ENCODE peak calls at places on chromosome 21, in eight cellular contexts. V, L, G, E, R, B, Y and A are unnamed samples.

GRCh38 chr21:42009018-42009830 is 936 bp downstream of the ZBTB21 start:
- DNase-seq in B (peak), L (peak), V (peak), R (peak), E (peak), G (peak), Y (peak), A (peak)

GRCh38 chr21:42376338-42376982 is 10.1 kb upstream of the TFF1 start:
- DNase-seq in V (no peak), E (no peak), L (no peak), R (no peak), Y (no peak), G (no peak), B (no peak), A (no peak)

GRCh38 chr21:34702341-34702807 is 33.6 kb downstream of the CLIC6 start:
- DNase-seq in Y (peak), G (no peak), R (no peak), B (peak), L (peak), E (peak), V (no peak), A (peak)

GRCh38 chr21:42306366-42307035 is 8.7 kb downstream of the TFF3 start:
- DNase-seq in G (no peak), V (peak), E (no peak), B (no peak), Y (no peak), R (no peak), L (no peak), A (no peak)

GRCh38 chr21:45040114-45040715 is 34.2 kb upstream of the ADARB1 start:
- DNase-seq in R (no peak), Y (no peak), B (no peak), L (no peak), V (no peak), E (no peak), G (no peak), A (no peak)

GRCh38 chr21:26115346-26115745 is 55.2 kb downstream of the APP start:
- DNase-seq in V (peak), G (no peak), R (no peak), B (peak), E (no peak), L (peak), Y (no peak), A (no peak)

GRCh38 chr21:44987301-44987885 is 47.6 kb downstream of the SLX9 start:
- DNase-seq in G (no peak), Y (no peak), E (no peak), R (no peak), B (no peak), V (peak), L (no peak), A (no peak)

GRCh38 chr21:14533555-14534400 is 12.3 kb downstream of the SAMSN1 start:
- DNase-seq in B (peak), V (no peak), R (peak), G (no peak), Y (peak), E (no peak), L (peak), A (peak)

GRCh38 chr21:26756491-26757159 is 88.6 kb downstream of the ADAMTS1 start:
- DNase-seq in B (peak), G (no peak), R (no peak), Y (peak), L (no peak), E (peak), V (no peak), A (peak)

GRCh38 chr21:45848805-45849204 is 132.8 kb upstream of the COL6A1 start:
- DNase-seq in R (no peak), G (no peak), E (no peak), L (no peak), Y (no peak), B (no peak), V (no peak), A (no peak)

GRCh38 chr21:25396135-25396711 is 211.1 kb downstream of the MRPL39 start:
- DNase-seq in V (no peak), E (no peak), Y (no peak), R (peak), B (no peak), G (no peak), L (no peak), A (no peak)

GRCh38 chr21:45511007-45511406 is 31.2 kb downstream of the SLC19A1 start:
- DNase-seq in L (no peak), R (no peak), V (peak), Y (no peak), G (no peak), B (no peak), E (no peak), A (no peak)

GRCh38 chr21:35323947-35324346 is 274.8 kb upstream of the RUNX1 start:
- DNase-seq in G (no peak), R (no peak), E (peak), V (peak), B (peak), L (peak), Y (peak), A (no peak)

GRCh38 chr21:42466700-42467612 is 29.1 kb downstream of the RSPH1 start:
- DNase-seq in G (no peak), V (no peak), E (peak), B (peak), R (peak), Y (peak), L (peak), A (no peak)

GRCh38 chr21:22314963-22315362 is 1316.8 kb downstream of the NCAM2 start:
- DNase-seq in R (no peak), V (no peak), B (no peak), L (no peak), G (no peak), Y (no peak), E (no peak), A (no peak)

GRCh38 chr21:36260030-36260787 is 59.8 kb upstream of the MORC3 start:
- DNase-seq in B (peak), V (no peak), G (peak), L (peak), Y (peak), E (peak), R (peak), A (peak)

GRCh38 chr21:31659286-31660133 is at the start of gene SOD1:
- DNase-seq in Y (peak), B (peak), E (peak), L (peak), R (peak), G (peak), V (peak), A (peak)

GRCh38 chr21:27477321-27477720 is 510.4 kb upstream of the ADAMTS5 start:
- DNase-seq in B (no peak), E (peak), V (no peak), R (no peak), Y (no peak), G (no peak), L (no peak), A (no peak)

GRCh38 chr21:15077529-15077928 is 12.7 kb upstream of the NRIP1 start:
- DNase-seq in E (no peak), R (no peak), L (no peak), G (no peak), V (no peak), B (no peak), Y (no peak), A (no peak)

GRCh38 chr21:45228171-45228641 is 59.5 kb downstream of the POFUT2 start:
- DNase-seq in R (no peak), Y (peak), E (peak), G (no peak), L (peak), B (peak), V (no peak), A (peak)

GRCh38 chr21:18810136-18810535 is 406.6 kb upstream of the TMPRSS15 start:
- DNase-seq in R (no peak), B (peak), G (no peak), Y (no peak), V (no peak), E (no peak), L (no peak), A (no peak)

GRCh38 chr21:31346256-31346821 is 2.3 kb upstream of the TIAM1 start:
- DNase-seq in B (no peak), L (no peak), V (no peak), G (no peak), R (no peak), Y (peak), E (no peak), A (no peak)

GRCh38 chr21:43974791-43975468 is 37.2 kb upstream of the TRAPPC10 start:
- DNase-seq in R (no peak), B (no peak), Y (no peak), V (no peak), L (no peak), E (no peak), G (no peak), A (no peak)

GRCh38 chr21:34553199-34553952 is 41.4 kb upstream of the KCNE1 start:
- DNase-seq in Y (peak), E (peak), B (peak), G (no peak), R (no peak), V (no peak), L (peak), A (peak)

GRCh38 chr21:39531777-39532333 is 80.1 kb downstream of the SH3BGR start:
- DNase-seq in E (no peak), G (no peak), L (no peak), R (no peak), V (no peak), B (no peak), Y (no peak), A (peak)
- TF ChIP-seq CTCF in E (no peak), G (no peak), L (no peak), R (no peak), V (no peak), B (no peak), Y (no peak), A (no peak)

GRCh38 chr21:17798796-17799195 is 20.4 kb downstream of the C21orf91 start:
- DNase-seq in Y (peak), B (no peak), L (no peak), V (no peak), R (no peak), G (no peak), E (no peak), A (no peak)

GRCh38 chr21:17805966-17806365 is 13.2 kb downstream of the C21orf91 start:
- DNase-seq in G (no peak), E (no peak), B (no peak), L (no peak), Y (no peak), V (no peak), R (no peak), A (no peak)

GRCh38 chr21:17803536-17803935 is 15.6 kb downstream of the C21orf91 start:
- DNase-seq in L (peak), B (peak), R (no peak), G (no peak), V (no peak), Y (no peak), E (no peak), A (no peak)

GRCh38 chr21:17799414-17800164 is 19.6 kb downstream of the C21orf91 start:
- DNase-seq in L (no peak), B (no peak), E (no peak), Y (no peak), R (no peak), G (no peak), V (no peak), A (no peak)

GRCh38 chr21:17802568-17802967 is 16.6 kb downstream of the C21orf91 start:
- DNase-seq in G (no peak), Y (peak), V (no peak), R (no peak), L (peak), B (peak), E (peak), A (peak)
- TF ChIP-seq CTCF in G (no peak), Y (no peak), V (no peak), R (no peak), L (no peak), B (no peak), E (no peak), A (no peak)

DNA sequence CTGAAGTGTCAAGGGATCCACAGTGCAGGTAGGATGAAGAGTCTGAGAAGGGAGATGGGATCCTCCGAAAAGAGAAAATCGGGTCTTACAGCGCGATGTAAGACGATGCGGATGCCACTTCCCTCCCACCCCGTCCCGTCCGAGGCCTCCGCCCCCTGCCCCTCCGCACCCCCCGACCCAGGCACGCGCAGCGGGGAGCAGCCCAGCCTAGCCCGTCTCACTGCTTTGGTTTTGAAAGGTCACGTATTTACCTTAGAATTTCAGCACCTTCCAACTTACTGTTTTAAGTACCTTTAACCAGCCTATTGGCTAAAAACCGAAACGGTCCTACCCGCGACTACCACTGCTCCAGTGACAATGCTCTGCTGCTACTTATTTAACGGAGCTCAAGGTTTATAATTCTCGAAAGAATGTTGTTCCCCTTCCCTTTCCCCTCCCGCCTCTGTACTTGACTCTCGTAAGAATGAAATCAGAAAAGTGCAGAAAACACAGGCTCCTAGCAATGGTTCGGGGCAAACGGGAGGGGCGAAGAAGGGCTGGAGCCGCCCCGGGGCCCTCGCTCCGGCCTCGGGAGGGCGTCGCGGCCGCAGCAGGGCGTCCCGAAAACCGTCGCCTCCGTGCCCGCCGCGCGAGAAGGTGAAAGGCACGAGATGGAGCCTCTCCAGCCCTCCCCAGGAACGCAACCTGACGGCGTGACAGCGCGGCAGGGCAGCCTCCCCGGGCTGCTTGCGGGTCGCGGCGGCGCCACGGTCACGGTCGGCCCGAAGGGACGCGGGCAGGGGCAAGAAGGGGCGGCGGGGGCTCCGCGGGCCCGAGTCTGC is 706 bp downstream of the TMEM50B start:
- DNase-seq in L (peak), V (peak), B (peak), E (peak), Y (peak), R (peak), G (peak), A (peak)
- TF ChIP-seq CTCF in L (no peak), V (no peak), B (no peak), E (peak), Y (no peak), R (no peak), G (no peak), A (no peak)

GRCh38 chr21:38804617-38805281 is 980 bp upstream of the ETS2 start:
- DNase-seq in E (peak), B (no peak), L (no peak), R (peak), Y (peak), V (peak), G (peak), A (no peak)
- TF ChIP-seq CTCF in E (peak), B (peak), L (no peak), R (peak), Y (peak), V (peak), G (peak), A (peak)

GRCh38 chr21:39348355-39349210 is at the start of gene HMGN1:
- DNase-seq in E (peak), V (peak), B (peak), Y (peak), L (peak), R (peak), G (peak), A (peak)
- TF ChIP-seq CTCF in E (no peak), V (no peak), B (no peak), Y (no peak), L (no peak), R (no peak), G (no peak), A (no peak)

DNA sequence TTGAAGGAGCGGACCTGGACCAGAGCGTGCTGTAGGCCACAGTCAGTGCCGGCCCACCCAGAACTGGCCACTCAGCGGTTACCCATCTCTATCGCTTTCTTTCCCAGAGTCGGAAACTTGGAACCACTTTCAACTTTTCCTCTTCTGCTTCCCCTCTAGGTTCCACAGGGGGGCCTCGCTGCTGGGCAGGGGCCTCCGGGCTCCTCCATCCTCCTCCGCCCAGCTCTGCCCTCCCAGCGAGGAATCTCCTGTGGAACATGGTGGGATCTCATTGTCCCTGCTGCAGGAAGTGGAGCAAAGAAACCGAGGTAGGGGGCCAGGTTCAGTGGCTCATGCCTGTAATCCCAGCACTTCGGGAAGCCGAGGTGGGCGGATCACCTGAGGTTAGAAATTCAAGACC is 139.2 kb downstream of the ETS2 start:
- DNase-seq in L (no peak), Y (no peak), V (no peak), E (no peak), G (peak), R (no peak), B (no peak), A (no peak)
- TF ChIP-seq CTCF in L (no peak), Y (no peak), V (no peak), E (no peak), G (no peak), R (no peak), B (no peak), A (no peak)

GRCh38 chr21:40847956-40848355 is 998 bp upstream of the DSCAM start:
- DNase-seq in R (no peak), V (no peak), Y (no peak), G (no peak), E (no peak), L (no peak), B (no peak), A (no peak)
- TF ChIP-seq CTCF in R (no peak), V (no peak), Y (no peak), G (no peak), E (no peak), L (no peak), B (no peak), A (no peak)

GRCh38 chr21:20968391-20968790 is 29.8 kb upstream of the NCAM2 start:
- DNase-seq in L (no peak), G (no peak), Y (no peak), R (no peak), E (no peak), B (no peak), V (no peak), A (no peak)

GRCh38 chr21:20970691-20971090 is 27.5 kb upstream of the NCAM2 start:
- DNase-seq in R (no peak), G (no peak), B (no peak), Y (no peak), E (no peak), V (no peak), L (no peak), A (no peak)

DNA sequence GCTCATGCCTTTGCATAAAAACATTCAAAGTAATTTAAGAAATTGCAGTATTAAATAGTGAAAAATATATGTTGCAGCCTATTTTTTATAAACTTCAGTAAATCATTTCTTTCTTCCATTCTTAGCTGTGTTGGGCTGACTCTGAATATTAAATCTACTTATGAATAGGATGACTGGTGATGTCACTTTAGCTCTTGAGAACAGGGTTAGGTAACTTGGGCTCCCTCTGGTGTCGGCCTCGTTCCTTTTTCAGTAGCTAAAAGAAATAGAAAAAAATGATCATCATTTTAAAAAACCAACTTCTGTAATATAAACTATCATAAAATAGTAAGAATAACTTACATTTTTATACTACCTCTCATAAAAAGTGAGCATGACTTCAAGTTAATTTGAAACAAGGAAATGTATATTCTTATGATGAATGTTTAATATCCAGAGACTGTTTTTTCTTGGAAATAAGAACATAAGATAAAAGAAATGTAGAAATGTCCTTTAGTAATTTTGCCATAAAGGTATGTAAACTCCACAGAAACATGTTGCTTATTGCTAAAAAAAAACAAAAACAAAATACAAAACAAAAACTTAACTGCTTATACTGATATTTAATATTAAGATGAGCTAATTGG is 26.8 kb upstream of the NCAM2 start:
- DNase-seq in L (peak), R (peak), V (no peak), B (peak), G (peak), Y (peak), E (peak), A (peak)
- TF ChIP-seq CTCF in L (peak), R (no peak), V (peak), B (peak), G (peak), Y (peak), E (peak), A (peak)

DNA sequence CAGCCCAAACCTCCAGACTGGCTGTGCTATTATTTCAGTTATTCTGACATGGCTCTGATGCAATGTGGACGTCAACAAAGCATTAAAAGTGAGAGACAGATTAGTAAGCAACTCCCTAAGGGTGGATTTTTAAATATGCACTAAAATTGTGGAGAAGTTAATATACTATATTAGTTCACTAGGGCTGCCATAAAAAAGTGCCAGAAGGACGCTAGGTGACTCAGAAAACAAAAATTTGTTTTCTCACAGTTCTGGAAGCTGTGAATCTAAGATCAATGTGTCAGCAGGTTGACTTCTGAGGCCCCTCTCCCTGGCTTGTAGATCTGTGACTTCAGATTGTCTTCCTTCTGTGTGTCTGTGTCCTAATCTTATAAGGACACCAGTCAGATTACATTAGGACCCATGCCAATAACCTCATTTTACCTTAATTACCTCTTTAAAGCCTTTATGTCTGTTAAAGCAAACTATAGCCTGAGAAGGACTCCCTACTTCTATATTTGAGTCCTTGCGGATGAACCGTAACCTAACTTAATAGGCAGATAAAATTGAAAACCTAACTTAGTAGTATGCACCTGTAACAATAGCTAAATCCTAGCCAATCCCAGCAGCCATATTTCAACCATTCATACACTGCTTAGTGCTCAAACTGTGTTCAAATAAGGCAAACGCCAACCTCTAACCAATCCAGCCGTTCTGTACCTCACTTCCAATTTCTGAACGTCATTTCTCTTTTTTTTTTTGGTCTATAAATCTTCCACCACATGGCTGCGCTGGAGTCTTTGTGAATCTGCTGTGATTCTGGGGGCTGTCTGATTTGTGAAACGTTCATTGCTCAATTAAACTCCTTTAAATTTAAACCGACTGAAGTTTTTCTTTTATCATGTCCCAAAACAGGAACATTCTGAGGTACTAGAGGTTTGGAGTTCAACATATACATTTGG is 65.9 kb upstream of the BACH1 start:
- DNase-seq in R (no peak), B (peak), Y (peak), E (peak), G (no peak), V (no peak), L (peak), A (peak)
- TF ChIP-seq CTCF in R (no peak), B (no peak), Y (no peak), E (no peak), G (no peak), V (no peak), L (no peak), A (no peak)

GRCh38 chr21:37915941-37916794 is at the start of gene KCNJ6:
- DNase-seq in V (peak), R (no peak), B (peak), Y (peak), G (peak), L (peak), E (peak), A (no peak)
- TF ChIP-seq CTCF in V (peak), R (no peak), B (peak), Y (peak), G (peak), L (peak), E (peak), A (peak)